ENCODE peak calls at places on chromosome 22, in eight cellular contexts. One of them, this sample, is unnamed.

GRCh38 chr22:50416996-50417395 is 57.8 kb downstream of the SBF1 start:
- DNase-seq in GM23248: no peak
- DNase-seq in foreskin keratinocyte: no peak
- DNase-seq in hepatocyte: no peak
- DNase-seq in neural progenitor cell: no peak
- DNase-seq in suprapubic skin: no peak
- DNase-seq in tibial artery: no peak
- DNase-seq in CD4-positive, CD25-positive, alpha-beta regulatory T cell: no peak
- DNase-seq in this sample: no peak

GRCh38 chr22:50696251-50696798 is 23.7 kb downstream of the SHANK3 start:
- DNase-seq in GM23248: no peak
- DNase-seq in foreskin keratinocyte: peak; percentile 22
- DNase-seq in hepatocyte: no peak
- DNase-seq in neural progenitor cell: no peak
- DNase-seq in suprapubic skin: no peak
- DNase-seq in tibial artery: no peak
- DNase-seq in CD4-positive, CD25-positive, alpha-beta regulatory T cell: no peak
- DNase-seq in this sample: no peak

GRCh38 chr22:25797891-25798290 is 55.9 kb downstream of the MYO18B start:
- DNase-seq in GM23248: no peak
- DNase-seq in foreskin keratinocyte: no peak
- DNase-seq in hepatocyte: no peak
- DNase-seq in neural progenitor cell: no peak
- DNase-seq in suprapubic skin: no peak
- DNase-seq in tibial artery: no peak
- DNase-seq in CD4-positive, CD25-positive, alpha-beta regulatory T cell: no peak
- DNase-seq in this sample: no peak

GRCh38 chr22:27868738-27869282 is 50.2 kb downstream of the PITPNB start:
- DNase-seq in GM23248: no peak
- DNase-seq in foreskin keratinocyte: no peak
- DNase-seq in hepatocyte: peak; percentile 32
- DNase-seq in neural progenitor cell: no peak
- DNase-seq in suprapubic skin: no peak
- DNase-seq in tibial artery: no peak
- DNase-seq in CD4-positive, CD25-positive, alpha-beta regulatory T cell: no peak
- DNase-seq in this sample: no peak

GRCh38 chr22:37410174-37411055 is 16.9 kb downstream of the ELFN2 start:
- DNase-seq in GM23248: no peak
- DNase-seq in foreskin keratinocyte: no peak
- DNase-seq in hepatocyte: no peak
- DNase-seq in neural progenitor cell: no peak
- DNase-seq in suprapubic skin: no peak
- DNase-seq in tibial artery: peak; percentile 28
- DNase-seq in CD4-positive, CD25-positive, alpha-beta regulatory T cell: no peak
- DNase-seq in this sample: no peak

GRCh38 chr22:46149493-46149997 is 781 bp upstream of the PPARA start:
- DNase-seq in GM23248: peak; percentile 54
- DNase-seq in foreskin keratinocyte: no peak
- DNase-seq in hepatocyte: peak; percentile 56
- DNase-seq in neural progenitor cell: peak; percentile 78
- DNase-seq in suprapubic skin: no peak
- DNase-seq in tibial artery: peak; percentile 51
- DNase-seq in CD4-positive, CD25-positive, alpha-beta regulatory T cell: peak; percentile 45
- DNase-seq in this sample: peak; percentile 75

GRCh38 chr22:46353483-46354105 is 18.1 kb downstream of the TRMU start:
- DNase-seq in GM23248: no peak
- DNase-seq in foreskin keratinocyte: no peak
- DNase-seq in hepatocyte: no peak
- DNase-seq in neural progenitor cell: no peak
- DNase-seq in suprapubic skin: no peak
- DNase-seq in tibial artery: no peak
- DNase-seq in CD4-positive, CD25-positive, alpha-beta regulatory T cell: no peak
- DNase-seq in this sample: no peak

GRCh38 chr22:46968848-46969247 is 206.4 kb downstream of the TBC1D22A start:
- DNase-seq in GM23248: no peak
- DNase-seq in foreskin keratinocyte: no peak
- DNase-seq in hepatocyte: no peak
- DNase-seq in neural progenitor cell: no peak
- DNase-seq in suprapubic skin: no peak
- DNase-seq in tibial artery: no peak
- DNase-seq in CD4-positive, CD25-positive, alpha-beta regulatory T cell: no peak
- DNase-seq in this sample: no peak

GRCh38 chr22:37330200-37331033 is 48.1 kb downstream of the CYTH4 start:
- DNase-seq in GM23248: peak; percentile 41
- DNase-seq in foreskin keratinocyte: no peak
- DNase-seq in hepatocyte: peak; percentile 92
- DNase-seq in neural progenitor cell: peak; percentile 98
- DNase-seq in suprapubic skin: no peak
- DNase-seq in tibial artery: no peak
- DNase-seq in CD4-positive, CD25-positive, alpha-beta regulatory T cell: peak; percentile 22
- DNase-seq in this sample: peak; percentile 97

GRCh38 chr22:25630446-25630845 is 66.0 kb downstream of the GRK3 start:
- DNase-seq in GM23248: no peak
- DNase-seq in foreskin keratinocyte: no peak
- DNase-seq in hepatocyte: no peak
- DNase-seq in neural progenitor cell: no peak
- DNase-seq in suprapubic skin: no peak
- DNase-seq in tibial artery: no peak
- DNase-seq in CD4-positive, CD25-positive, alpha-beta regulatory T cell: no peak
- DNase-seq in this sample: peak; percentile 59

GRCh38 chr22:50200333-50201190 is at the start of gene SELENOO:
- DNase-seq in GM23248: peak; percentile 95
- DNase-seq in foreskin keratinocyte: peak; percentile 44
- DNase-seq in hepatocyte: peak; percentile 95
- DNase-seq in neural progenitor cell: peak; percentile 94
- DNase-seq in suprapubic skin: peak; percentile 93
- DNase-seq in tibial artery: peak; percentile 88
- DNase-seq in CD4-positive, CD25-positive, alpha-beta regulatory T cell: peak; percentile 87
- DNase-seq in this sample: peak; percentile 90

GRCh38 chr22:19336133-19337075 is 44.9 kb upstream of the CLTCL1 start:
- DNase-seq in GM23248: no peak
- DNase-seq in foreskin keratinocyte: no peak
- DNase-seq in hepatocyte: no peak
- DNase-seq in neural progenitor cell: no peak
- DNase-seq in suprapubic skin: no peak
- DNase-seq in tibial artery: no peak
- DNase-seq in CD4-positive, CD25-positive, alpha-beta regulatory T cell: no peak
- DNase-seq in this sample: no peak

GRCh38 chr22:26756675-26757293 is 99.4 kb downstream of the MIAT start:
- DNase-seq in GM23248: peak; percentile 87
- DNase-seq in foreskin keratinocyte: peak; percentile 6
- DNase-seq in hepatocyte: peak; percentile 77
- DNase-seq in neural progenitor cell: peak; percentile 84
- DNase-seq in suprapubic skin: no peak
- DNase-seq in tibial artery: peak; percentile 30
- DNase-seq in CD4-positive, CD25-positive, alpha-beta regulatory T cell: peak; percentile 20
- DNase-seq in this sample: peak; percentile 84

GRCh38 chr22:46171940-46172339 is 21.6 kb downstream of the PPARA start:
- DNase-seq in GM23248: peak; percentile 91
- DNase-seq in foreskin keratinocyte: peak; percentile 73
- DNase-seq in hepatocyte: no peak
- DNase-seq in neural progenitor cell: no peak
- DNase-seq in suprapubic skin: no peak
- DNase-seq in tibial artery: no peak
- DNase-seq in CD4-positive, CD25-positive, alpha-beta regulatory T cell: no peak
- DNase-seq in this sample: no peak

GRCh38 chr22:34851918-34852662 is 213.9 kb upstream of the ISX start:
- DNase-seq in GM23248: no peak
- DNase-seq in foreskin keratinocyte: no peak
- DNase-seq in hepatocyte: no peak
- DNase-seq in neural progenitor cell: peak; percentile 6
- DNase-seq in suprapubic skin: no peak
- DNase-seq in tibial artery: no peak
- DNase-seq in CD4-positive, CD25-positive, alpha-beta regulatory T cell: no peak
- DNase-seq in this sample: peak; percentile 24

GRCh38 chr22:34858026-34858425 is 207.9 kb upstream of the ISX start:
- DNase-seq in GM23248: no peak
- DNase-seq in foreskin keratinocyte: no peak
- DNase-seq in hepatocyte: no peak
- DNase-seq in neural progenitor cell: no peak
- DNase-seq in suprapubic skin: no peak
- DNase-seq in tibial artery: no peak
- DNase-seq in CD4-positive, CD25-positive, alpha-beta regulatory T cell: no peak
- DNase-seq in this sample: no peak

GRCh38 chr22:34850010-34850409 is 215.9 kb upstream of the ISX start:
- DNase-seq in GM23248: no peak
- DNase-seq in foreskin keratinocyte: no peak
- DNase-seq in hepatocyte: no peak
- DNase-seq in neural progenitor cell: no peak
- DNase-seq in suprapubic skin: no peak
- DNase-seq in tibial artery: no peak
- DNase-seq in CD4-positive, CD25-positive, alpha-beta regulatory T cell: no peak
- DNase-seq in this sample: no peak

DNA sequence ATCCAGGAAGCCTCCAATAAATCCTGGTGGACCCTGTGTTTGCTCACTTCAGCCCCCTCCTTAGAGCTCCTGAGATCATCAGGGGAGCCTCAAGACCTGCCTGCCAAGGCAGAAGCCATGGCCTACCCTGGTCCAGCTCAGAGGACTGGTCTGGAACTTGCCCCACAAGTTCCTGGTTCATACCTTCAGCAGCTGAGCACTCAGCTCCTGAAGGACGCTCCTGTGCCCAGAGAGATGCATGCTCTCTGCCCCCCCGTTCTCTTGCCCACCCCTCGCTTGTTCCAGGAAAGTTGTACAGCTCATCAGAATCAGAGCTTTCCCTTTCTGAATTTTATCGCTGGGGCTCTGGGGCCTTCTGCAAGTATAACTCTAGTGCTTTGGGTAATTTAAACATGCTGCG is 210.5 kb upstream of the ISX start:
- DNase-seq in GM23248: no peak
- DNase-seq in foreskin keratinocyte: no peak
- DNase-seq in hepatocyte: no peak
- DNase-seq in neural progenitor cell: no peak
- DNase-seq in suprapubic skin: no peak
- DNase-seq in tibial artery: no peak
- DNase-seq in CD4-positive, CD25-positive, alpha-beta regulatory T cell: no peak
- DNase-seq in this sample: no peak
- H3K4me1 ChIP-seq in GM23248: no peaks in the 10 kb centered on the region
- H3K4me1 ChIP-seq in foreskin keratinocyte: no peaks in the 10 kb centered on the region
- H3K4me1 ChIP-seq in hepatocyte: no peaks in the 10 kb centered on the region
- H3K4me1 ChIP-seq in neural progenitor cell: no peaks in the 10 kb centered on the region
- H3K4me1 ChIP-seq in suprapubic skin: no peaks in the 10 kb centered on the region
- H3K4me1 ChIP-seq in tibial artery: no peaks in the 10 kb centered on the region
- H3K4me1 ChIP-seq in CD4-positive, CD25-positive, alpha-beta regulatory T cell: no peaks in the 10 kb centered on the region
- H3K4me1 ChIP-seq in this sample: peaks cover 21% of the 10 kb centered on the region

GRCh38 chr22:30283342-30283741 is 6.0 kb downstream of the CASTOR1 start:
- DNase-seq in GM23248: no peak
- DNase-seq in foreskin keratinocyte: no peak
- DNase-seq in hepatocyte: no peak
- DNase-seq in neural progenitor cell: no peak
- DNase-seq in suprapubic skin: no peak
- DNase-seq in tibial artery: no peak
- DNase-seq in CD4-positive, CD25-positive, alpha-beta regulatory T cell: no peak
- DNase-seq in this sample: no peak
- H3K4me1 ChIP-seq in GM23248: peaks cover 24% of the 10 kb centered on the region
- H3K4me1 ChIP-seq in foreskin keratinocyte: no peaks in the 10 kb centered on the region
- H3K4me1 ChIP-seq in hepatocyte: peaks cover 2% of the 10 kb centered on the region
- H3K4me1 ChIP-seq in neural progenitor cell: peaks cover 3% of the 10 kb centered on the region
- H3K4me1 ChIP-seq in suprapubic skin: peaks cover 25% of the 10 kb centered on the region
- H3K4me1 ChIP-seq in tibial artery: peaks cover 13% of the 10 kb centered on the region
- H3K4me1 ChIP-seq in CD4-positive, CD25-positive, alpha-beta regulatory T cell: peaks cover 30% of the 10 kb centered on the region
- H3K4me1 ChIP-seq in this sample: peaks cover 2% of the 10 kb centered on the region

DNA sequence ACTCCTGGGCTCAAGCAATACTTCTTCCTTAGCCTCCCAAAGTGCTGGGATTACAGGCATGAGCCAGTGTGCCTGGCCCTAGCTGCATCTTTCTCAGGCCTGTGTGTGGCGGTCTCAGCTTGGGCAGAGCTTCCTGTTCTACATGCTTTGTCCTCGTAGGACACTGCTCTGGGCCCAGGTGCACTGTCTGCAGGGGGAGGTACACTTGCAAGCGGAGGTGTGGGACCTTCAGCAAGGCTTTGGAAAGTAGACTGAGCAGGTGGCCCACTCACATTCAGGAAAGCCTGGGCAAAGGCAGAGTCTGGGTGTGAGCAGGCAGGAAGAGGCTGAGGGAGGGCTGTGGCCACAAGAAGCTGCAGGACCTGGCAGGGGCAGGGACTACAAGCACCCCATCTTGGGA is 33.6 kb upstream of the SUSD2 start:
- DNase-seq in GM23248: no peak
- DNase-seq in foreskin keratinocyte: no peak
- DNase-seq in hepatocyte: no peak
- DNase-seq in neural progenitor cell: no peak
- DNase-seq in suprapubic skin: no peak
- DNase-seq in tibial artery: no peak
- DNase-seq in CD4-positive, CD25-positive, alpha-beta regulatory T cell: no peak
- DNase-seq in this sample: no peak
- H3K4me1 ChIP-seq in GM23248: peaks cover 23% of the 10 kb centered on the region
- H3K4me1 ChIP-seq in foreskin keratinocyte: no peaks in the 10 kb centered on the region
- H3K4me1 ChIP-seq in hepatocyte: peaks cover 53% of the 10 kb centered on the region
- H3K4me1 ChIP-seq in neural progenitor cell: peaks cover 3% of the 10 kb centered on the region
- H3K4me1 ChIP-seq in suprapubic skin: peaks cover 49% of the 10 kb centered on the region
- H3K4me1 ChIP-seq in tibial artery: peaks cover 61% of the 10 kb centered on the region
- H3K4me1 ChIP-seq in CD4-positive, CD25-positive, alpha-beta regulatory T cell: peaks cover 47% of the 10 kb centered on the region
- H3K4me1 ChIP-seq in this sample: peaks cover 24% of the 10 kb centered on the region

DNA sequence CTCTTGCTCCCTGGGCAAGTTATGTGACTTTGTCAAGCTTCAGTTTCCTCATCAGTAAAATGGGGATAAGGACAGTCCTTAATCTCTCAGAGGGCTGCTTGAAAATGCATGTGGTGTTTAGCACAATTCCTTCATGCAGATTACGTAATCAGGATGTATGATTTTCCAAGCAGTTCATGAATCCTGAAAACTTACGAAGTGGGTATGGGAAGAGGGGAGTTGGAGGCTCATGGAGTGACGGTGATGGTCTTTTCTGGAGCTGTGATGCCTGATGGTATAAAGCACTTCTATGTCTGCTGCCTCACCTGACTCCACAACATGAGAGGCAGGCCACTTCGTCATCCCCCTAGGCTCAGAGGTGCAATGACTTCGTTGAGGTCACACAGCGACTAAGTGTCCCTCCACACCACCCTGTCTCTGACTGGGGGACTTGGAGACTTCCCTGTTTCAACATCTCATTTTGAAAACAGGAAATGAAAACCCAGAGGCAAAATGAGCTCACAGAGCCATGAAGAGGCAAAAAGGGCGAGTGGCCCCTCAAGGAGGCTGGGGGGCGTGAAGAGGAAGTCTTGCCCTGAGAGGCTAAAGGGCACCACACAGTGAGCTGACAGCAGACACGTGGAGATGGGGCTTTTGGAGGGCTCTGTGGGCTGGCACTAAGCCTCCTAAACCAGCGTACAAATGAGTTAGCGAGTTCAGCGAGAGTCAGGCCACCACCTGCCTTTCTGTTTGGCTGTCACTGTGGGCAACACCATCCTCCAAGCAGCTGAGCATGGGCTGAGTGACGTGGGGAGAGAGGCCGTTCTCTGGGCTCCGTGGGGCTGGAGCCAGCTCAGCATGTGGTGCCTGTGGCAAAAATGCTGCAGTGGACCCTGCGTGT is 10.1 kb downstream of the MCM5 start:
- DNase-seq in GM23248: no peak
- DNase-seq in foreskin keratinocyte: no peak
- DNase-seq in hepatocyte: no peak
- DNase-seq in neural progenitor cell: no peak
- DNase-seq in suprapubic skin: no peak
- DNase-seq in tibial artery: no peak
- DNase-seq in CD4-positive, CD25-positive, alpha-beta regulatory T cell: no peak
- DNase-seq in this sample: no peak
- H3K4me1 ChIP-seq in GM23248: no peaks in the 10 kb centered on the region
- H3K4me1 ChIP-seq in foreskin keratinocyte: no peaks in the 10 kb centered on the region
- H3K4me1 ChIP-seq in hepatocyte: no peaks in the 10 kb centered on the region
- H3K4me1 ChIP-seq in neural progenitor cell: no peaks in the 10 kb centered on the region
- H3K4me1 ChIP-seq in suprapubic skin: no peaks in the 10 kb centered on the region
- H3K4me1 ChIP-seq in tibial artery: no peaks in the 10 kb centered on the region
- H3K4me1 ChIP-seq in CD4-positive, CD25-positive, alpha-beta regulatory T cell: no peaks in the 10 kb centered on the region
- H3K4me1 ChIP-seq in this sample: no peaks in the 10 kb centered on the region

This sample was measured in GM23338.